ENCODE peak calls at places on chromosomes 12 and 14, in seven cellular contexts. One of them, this sample, is unnamed.

GRCh38 chr14:104433401-104434213 is 146.0 kb upstream of the C14orf180 start:
- DNase-seq in T-helper 2 cell: no peak
- DNase-seq in activated T-cell treated with anti-CD3 and anti-CD28 coated beads, Interleukin-2, amount 50 U/mL, for 4 hours: no peak
- DNase-seq in heart right ventricle: no peak
- DNase-seq in posterior cingulate gyrus: peak; percentile 72
- DNase-seq in caudate nucleus: no peak
- DNase-seq in hippocampal formation: no peak
- DNase-seq in this sample: no peak

GRCh38 chr14:100640481-100641273 is 53.5 kb upstream of the BEGAIN start:
- DNase-seq in posterior cingulate gyrus: no peak
- DNase-seq in caudate nucleus: no peak
- DNase-seq in T-helper 2 cell: peak; percentile 85
- DNase-seq in heart right ventricle: no peak
- DNase-seq in activated T-cell treated with anti-CD3 and anti-CD28 coated beads, Interleukin-2, amount 50 U/mL, for 4 hours: peak; percentile 48
- DNase-seq in hippocampal formation: no peak
- DNase-seq in this sample: peak; percentile 37

GRCh38 chr12:64080319-64081008 is 141.6 kb downstream of the KICS2 start:
- DNase-seq in posterior cingulate gyrus: no peak
- DNase-seq in hippocampal formation: no peak
- DNase-seq in heart right ventricle: no peak
- DNase-seq in T-helper 2 cell: no peak
- DNase-seq in activated T-cell treated with anti-CD3 and anti-CD28 coated beads, Interleukin-2, amount 50 U/mL, for 4 hours: no peak
- DNase-seq in caudate nucleus: no peak
- DNase-seq in this sample: peak; percentile 70

GRCh38 chr12:57764662-57765002 is 2.2 kb downstream of the CYP27B1 start:
- DNase-seq in heart right ventricle: no peak
- DNase-seq in activated T-cell treated with anti-CD3 and anti-CD28 coated beads, Interleukin-2, amount 50 U/mL, for 4 hours: no peak
- DNase-seq in hippocampal formation: no peak
- DNase-seq in posterior cingulate gyrus: no peak
- DNase-seq in caudate nucleus: no peak
- DNase-seq in T-helper 2 cell: no peak
- DNase-seq in this sample: peak; percentile 69

GRCh38 chr14:39071096-39071495 is 31.9 kb downstream of the SEC23A start:
- DNase-seq in heart right ventricle: no peak
- DNase-seq in T-helper 2 cell: no peak
- DNase-seq in posterior cingulate gyrus: no peak
- DNase-seq in activated T-cell treated with anti-CD3 and anti-CD28 coated beads, Interleukin-2, amount 50 U/mL, for 4 hours: no peak
- DNase-seq in caudate nucleus: no peak
- DNase-seq in hippocampal formation: no peak
- DNase-seq in this sample: no peak

GRCh38 chr12:4214912-4215861 is 58.4 kb upstream of the CCND2 start:
- DNase-seq in hippocampal formation: peak; percentile 22
- DNase-seq in heart right ventricle: peak; percentile 57
- DNase-seq in caudate nucleus: no peak
- DNase-seq in posterior cingulate gyrus: peak; percentile 90
- DNase-seq in T-helper 2 cell: peak; percentile 23
- DNase-seq in activated T-cell treated with anti-CD3 and anti-CD28 coated beads, Interleukin-2, amount 50 U/mL, for 4 hours: no peak
- DNase-seq in this sample: peak; percentile 73

GRCh38 chr14:102683399-102684275 is 91.2 kb downstream of the RCOR1 start:
- DNase-seq in hippocampal formation: no peak
- DNase-seq in activated T-cell treated with anti-CD3 and anti-CD28 coated beads, Interleukin-2, amount 50 U/mL, for 4 hours: no peak
- DNase-seq in heart right ventricle: no peak
- DNase-seq in posterior cingulate gyrus: peak; percentile 81
- DNase-seq in T-helper 2 cell: no peak
- DNase-seq in caudate nucleus: no peak
- DNase-seq in this sample: peak; percentile 77

GRCh38 chr12:93795352-93795751 is 118.2 kb downstream of the CRADD start:
- DNase-seq in activated T-cell treated with anti-CD3 and anti-CD28 coated beads, Interleukin-2, amount 50 U/mL, for 4 hours: no peak
- DNase-seq in T-helper 2 cell: no peak
- DNase-seq in hippocampal formation: no peak
- DNase-seq in caudate nucleus: no peak
- DNase-seq in heart right ventricle: no peak
- DNase-seq in posterior cingulate gyrus: no peak
- DNase-seq in this sample: no peak

GRCh38 chr14:28754209-28754985 is 12.2 kb upstream of the FOXG1 start:
- DNase-seq in heart right ventricle: no peak
- DNase-seq in hippocampal formation: no peak
- DNase-seq in T-helper 2 cell: no peak
- DNase-seq in activated T-cell treated with anti-CD3 and anti-CD28 coated beads, Interleukin-2, amount 50 U/mL, for 4 hours: no peak
- DNase-seq in caudate nucleus: no peak
- DNase-seq in posterior cingulate gyrus: no peak
- DNase-seq in this sample: peak; percentile 68

GRCh38 chr14:21703357-21704339 is 30.0 kb upstream of the OR4E1 start:
- DNase-seq in posterior cingulate gyrus: no peak
- DNase-seq in heart right ventricle: no peak
- DNase-seq in T-helper 2 cell: peak; percentile 27
- DNase-seq in caudate nucleus: no peak
- DNase-seq in activated T-cell treated with anti-CD3 and anti-CD28 coated beads, Interleukin-2, amount 50 U/mL, for 4 hours: no peak
- DNase-seq in hippocampal formation: no peak
- DNase-seq in this sample: no peak

GRCh38 chr12:122333142-122334087 is 67.1 kb upstream of the VPS33A start:
- DNase-seq in T-helper 2 cell: no peak
- DNase-seq in activated T-cell treated with anti-CD3 and anti-CD28 coated beads, Interleukin-2, amount 50 U/mL, for 4 hours: no peak
- DNase-seq in caudate nucleus: no peak
- DNase-seq in heart right ventricle: no peak
- DNase-seq in posterior cingulate gyrus: no peak
- DNase-seq in hippocampal formation: no peak
- DNase-seq in this sample: no peak

GRCh38 chr12:120759591-120760348 is 34.1 kb downstream of the ACADS start:
- DNase-seq in posterior cingulate gyrus: no peak
- DNase-seq in caudate nucleus: no peak
- DNase-seq in T-helper 2 cell: no peak
- DNase-seq in activated T-cell treated with anti-CD3 and anti-CD28 coated beads, Interleukin-2, amount 50 U/mL, for 4 hours: no peak
- DNase-seq in heart right ventricle: no peak
- DNase-seq in hippocampal formation: no peak
- DNase-seq in this sample: no peak

GRCh38 chr12:78403681-78404080 is 460.9 kb upstream of the SYT1 start:
- DNase-seq in hippocampal formation: no peak
- DNase-seq in activated T-cell treated with anti-CD3 and anti-CD28 coated beads, Interleukin-2, amount 50 U/mL, for 4 hours: no peak
- DNase-seq in posterior cingulate gyrus: no peak
- DNase-seq in caudate nucleus: no peak
- DNase-seq in T-helper 2 cell: no peak
- DNase-seq in heart right ventricle: no peak
- DNase-seq in this sample: no peak

GRCh38 chr12:72282721-72283120 is 10.6 kb downstream of the TRHDE start:
- DNase-seq in T-helper 2 cell: no peak
- DNase-seq in activated T-cell treated with anti-CD3 and anti-CD28 coated beads, Interleukin-2, amount 50 U/mL, for 4 hours: no peak
- DNase-seq in posterior cingulate gyrus: no peak
- DNase-seq in hippocampal formation: no peak
- DNase-seq in heart right ventricle: no peak
- DNase-seq in caudate nucleus: no peak
- DNase-seq in this sample: no peak

GRCh38 chr12:16350682-16351081 is 3.2 kb downstream of the MGST1 start:
- DNase-seq in heart right ventricle: peak; percentile 12
- DNase-seq in activated T-cell treated with anti-CD3 and anti-CD28 coated beads, Interleukin-2, amount 50 U/mL, for 4 hours: no peak
- DNase-seq in T-helper 2 cell: no peak
- DNase-seq in caudate nucleus: no peak
- DNase-seq in hippocampal formation: no peak
- DNase-seq in posterior cingulate gyrus: no peak
- DNase-seq in this sample: no peak

GRCh38 chr12:2833327-2833726 is 1.5 kb downstream of the NRIP2 start:
- DNase-seq in heart right ventricle: no peak
- DNase-seq in activated T-cell treated with anti-CD3 and anti-CD28 coated beads, Interleukin-2, amount 50 U/mL, for 4 hours: no peak
- DNase-seq in posterior cingulate gyrus: peak; percentile 51
- DNase-seq in hippocampal formation: no peak
- DNase-seq in T-helper 2 cell: no peak
- DNase-seq in caudate nucleus: no peak
- DNase-seq in this sample: no peak

GRCh38 chr14:100711493-100711892 is 15.2 kb upstream of the DLK1 start:
- DNase-seq in posterior cingulate gyrus: no peak
- DNase-seq in T-helper 2 cell: no peak
- DNase-seq in activated T-cell treated with anti-CD3 and anti-CD28 coated beads, Interleukin-2, amount 50 U/mL, for 4 hours: no peak
- DNase-seq in heart right ventricle: peak; percentile 52
- DNase-seq in hippocampal formation: no peak
- DNase-seq in caudate nucleus: no peak
- DNase-seq in this sample: no peak

GRCh38 chr12:89951050-89951693 is 242.5 kb upstream of the ATP2B1 start:
- DNase-seq in caudate nucleus: no peak
- DNase-seq in heart right ventricle: no peak
- DNase-seq in posterior cingulate gyrus: no peak
- DNase-seq in T-helper 2 cell: no peak
- DNase-seq in hippocampal formation: no peak
- DNase-seq in activated T-cell treated with anti-CD3 and anti-CD28 coated beads, Interleukin-2, amount 50 U/mL, for 4 hours: no peak
- DNase-seq in this sample: peak; percentile 72